ENCODE peak calls at places on chromosomes 16 and 17, in ten cellular contexts. P, N, Z, D, O, C, T, H, F and S are unnamed samples.

GRCh38 chr17:6924121-6924676 is 71.7 kb upstream of the ALOX12 start:
- DNase-seq in D (no peak), N (no peak), Z (no peak), O (no peak), T (no peak), F (no peak), H (no peak), P (no peak), C (no peak), S (no peak)

GRCh38 chr17:49725453-49725852 is 17.7 kb upstream of the SLC35B1 start:
- DNase-seq in F (no peak), C (no peak), O (no peak), Z (no peak), T (no peak), D (no peak), H (no peak), P (no peak), N (no peak), S (no peak)

GRCh38 chr17:67800495-67800928 is 24.8 kb upstream of the BPTF start:
- DNase-seq in O (peak; percentile 80), N (peak; percentile 80), Z (peak; percentile 48), F (peak; percentile 82), C (peak; percentile 86), T (peak; percentile 79), P (peak; percentile 88), H (peak; percentile 62), D (peak; percentile 49), S (peak; percentile 76)

GRCh38 chr16:17448640-17449638 is 21.8 kb downstream of the XYLT1 start:
- DNase-seq in N (peak; percentile 76), F (no peak), Z (no peak), C (no peak), O (peak; percentile 76), D (no peak), P (no peak), T (peak; percentile 70), H (peak; percentile 61), S (peak; percentile 34)

GRCh38 chr17:10059684-10060211 is 138.7 kb downstream of the GAS7 start:
- DNase-seq in N (no peak), T (no peak), D (peak; percentile 48), C (no peak), H (peak; percentile 64), P (peak; percentile 54), F (no peak), O (peak; percentile 76), Z (no peak), S (peak; percentile 69)

GRCh38 chr16:66740010-66740409 is 11.4 kb downstream of the DYNC1LI2 start:
- DNase-seq in H (no peak), C (peak; percentile 51), D (no peak), N (no peak), P (peak; percentile 58), Z (no peak), O (no peak), T (no peak), F (no peak), S (no peak)

GRCh38 chr17:37373530-37374159 is 2.1 kb upstream of the C17orf78 start:
- DNase-seq in F (peak; percentile 70), C (peak; percentile 91), P (peak; percentile 89), D (peak; percentile 47), T (peak; percentile 63), N (no peak), Z (peak; percentile 82), H (peak; percentile 37), O (no peak), S (no peak)

GRCh38 chr17:15334266-15334665 is 7.1 kb downstream of the TEKT3 start:
- DNase-seq in C (peak; percentile 49), N (no peak), T (no peak), O (no peak), F (no peak), Z (no peak), D (no peak), P (no peak), H (no peak), S (no peak)

GRCh38 chr17:13698832-13699231 is 97.1 kb upstream of the HS3ST3A1 start:
- DNase-seq in F (no peak), T (no peak), Z (no peak), C (no peak), P (no peak), N (no peak), D (no peak), H (no peak), O (no peak), S (no peak)

GRCh38 chr17:1000597-1001490 is 3.9 kb downstream of the TIMM22 start:
- DNase-seq in P (peak; percentile 82), T (peak; percentile 53), N (no peak), F (peak; percentile 63), H (peak; percentile 56), D (no peak), Z (no peak), C (no peak), O (peak; percentile 77), S (no peak)

GRCh38 chr17:45243750-45244149 is 18.1 kb downstream of the SPATA32 start:
- DNase-seq in P (no peak), Z (no peak), H (no peak), T (no peak), C (no peak), N (no peak), D (no peak), F (peak; percentile 80), O (no peak), S (no peak)

GRCh38 chr17:31533546-31534155 is 142.2 kb downstream of the RAB11FIP4 start:
- DNase-seq in O (no peak), P (peak; percentile 79), D (no peak), Z (no peak), T (peak; percentile 69), H (no peak), C (peak; percentile 45), F (peak; percentile 40), N (no peak), S (peak; percentile 59)

GRCh38 chr17:79171152-79171551 is 96.5 kb downstream of the ENGASE start:
- DNase-seq in T (no peak), N (no peak), D (no peak), O (no peak), C (no peak), F (no peak), H (no peak), Z (no peak), P (no peak), S (no peak)

GRCh38 chr17:45813051-45813731 is 29.1 kb downstream of the CRHR1 start:
- DNase-seq in P (peak; percentile 29), Z (no peak), H (no peak), T (no peak), D (no peak), F (no peak), C (no peak), O (no peak), N (no peak), S (no peak)

GRCh38 chr16:50229149-50229726 is 37.1 kb upstream of the ADCY7 start:
- DNase-seq in T (no peak), P (no peak), C (no peak), H (no peak), D (no peak), N (no peak), F (no peak), O (no peak), Z (no peak), S (no peak)

GRCh38 chr16:52405441-52405840 is 141.5 kb downstream of the TOX3 start:
- DNase-seq in O (no peak), C (no peak), N (no peak), P (no peak), D (no peak), H (no peak), T (no peak), Z (no peak), F (no peak), S (no peak)

GRCh38 chr17:74921769-74922168 is 1.3 kb downstream of the USH1G start:
- DNase-seq in F (no peak), D (no peak), C (no peak), O (no peak), H (no peak), Z (no peak), N (no peak), T (no peak), P (no peak), S (no peak)

GRCh38 chr16:80741716-80742115 is 62.7 kb downstream of the CDYL2 start:
- DNase-seq in N (no peak), P (no peak), O (no peak), C (no peak), Z (no peak), T (no peak), D (no peak), F (no peak), H (no peak), S (no peak)

GRCh38 chr17:17784599-17785264 is 52.1 kb downstream of the SREBF1 start:
- DNase-seq in F (peak; percentile 43), O (no peak), Z (no peak), D (no peak), H (no peak), P (no peak), N (no peak), C (peak; percentile 71), T (no peak), S (no peak)
- H3K4me1 ChIP-seq in F (peaks cover 74% of the 10 kb centered on the region), O (peaks cover 31% of the 10 kb centered on the region), Z (peaks cover 65% of the 10 kb centered on the region), D (peaks cover 33% of the 10 kb centered on the region), H (peaks cover 87% of the 10 kb centered on the region), P (peaks cover 44% of the 10 kb centered on the region), N (peaks cover 53% of the 10 kb centered on the region), C (peaks cover 74% of the 10 kb centered on the region), T (no peaks in the 10 kb centered on the region), S (peaks cover 39% of the 10 kb centered on the region)

GRCh38 chr17:77442976-77443742 is 302.4 kb downstream of the SEC14L1 start:
- DNase-seq in O (no peak), N (no peak), F (no peak), Z (no peak), T (no peak), C (no peak), P (no peak), H (no peak), D (no peak), S (no peak)
- H3K4me1 ChIP-seq in O (peaks cover 39% of the 10 kb centered on the region), N (peaks cover 91% of the 10 kb centered on the region), F (peaks cover 90% of the 10 kb centered on the region), Z (peaks cover 59% of the 10 kb centered on the region), T (no peaks in the 10 kb centered on the region), C (no peaks in the 10 kb centered on the region), P (peaks cover 29% of the 10 kb centered on the region), H (peaks cover 88% of the 10 kb centered on the region), D (peaks cover 47% of the 10 kb centered on the region), S (peaks cover 71% of the 10 kb centered on the region)

DNA sequence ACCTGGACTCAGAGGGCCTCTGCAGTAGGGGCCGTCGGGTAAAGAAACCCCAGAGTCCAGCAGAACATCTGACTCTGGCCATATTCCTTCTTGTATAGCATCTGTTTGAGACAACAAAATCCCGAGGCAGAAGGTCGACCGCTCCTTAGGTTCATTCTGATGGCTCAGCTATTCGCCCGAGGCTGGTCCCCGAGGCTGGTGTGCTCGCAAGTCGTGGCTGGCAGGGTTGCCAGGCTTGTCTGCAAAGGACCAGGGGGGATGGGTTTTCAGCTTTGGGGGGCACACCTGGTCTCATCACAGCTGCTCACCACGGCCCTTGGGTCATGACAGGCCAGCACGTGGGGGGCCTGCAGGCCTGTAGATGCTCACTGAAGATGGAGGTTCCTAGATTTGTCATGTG is 119.1 kb downstream of the BANP start:
- DNase-seq in Z (no peak), H (no peak), O (peak; percentile 29), F (no peak), P (no peak), D (no peak), N (peak; percentile 31), T (no peak), C (no peak), S (peak; percentile 28)
- H3K4me1 ChIP-seq in Z (no peaks in the 10 kb centered on the region), H (no peaks in the 10 kb centered on the region), O (no peaks in the 10 kb centered on the region), F (no peaks in the 10 kb centered on the region), P (no peaks in the 10 kb centered on the region), D (no peaks in the 10 kb centered on the region), N (no peaks in the 10 kb centered on the region), T (no peaks in the 10 kb centered on the region), C (no peaks in the 10 kb centered on the region), S (no peaks in the 10 kb centered on the region)

DNA sequence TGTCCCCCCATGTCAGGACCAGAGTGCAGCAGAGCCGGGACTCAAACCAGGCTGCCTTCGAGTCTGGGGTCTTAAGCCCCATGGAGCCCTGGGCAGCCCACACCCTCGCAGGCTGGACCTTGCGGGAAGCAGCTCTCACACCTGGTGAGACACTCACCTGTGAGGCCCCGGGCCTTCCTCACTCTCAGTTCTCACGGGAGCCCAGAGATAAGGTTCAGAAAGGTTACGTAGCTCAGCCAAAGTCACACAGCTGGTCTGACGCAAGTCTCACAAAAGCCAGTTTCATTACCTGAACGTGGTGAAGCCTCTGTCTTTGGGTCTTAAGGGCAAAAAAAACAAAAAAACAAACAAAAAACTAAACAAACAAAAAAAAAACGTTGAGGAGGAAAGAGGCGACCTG is 32.8 kb upstream of the SSTR5 start:
- DNase-seq in O (no peak), D (no peak), P (no peak), F (no peak), N (no peak), C (no peak), H (no peak), Z (no peak), T (no peak), S (no peak)
- H3K4me1 ChIP-seq in O (no peaks in the 10 kb centered on the region), D (peaks cover 7% of the 10 kb centered on the region), P (peaks cover 6% of the 10 kb centered on the region), F (peaks cover 3% of the 10 kb centered on the region), N (no peaks in the 10 kb centered on the region), C (peaks cover 20% of the 10 kb centered on the region), H (peaks cover 12% of the 10 kb centered on the region), Z (peaks cover 16% of the 10 kb centered on the region), T (no peaks in the 10 kb centered on the region), S (no peaks in the 10 kb centered on the region)